ENCODE peak calls at places on chromosomes 12 and 14, in six cellular contexts. Q is mesenchymal stem cell, I is H9, H is neuronal stem cell, X is IMR-90, K is H1. Z is an unnamed sample.

GRCh38 chr14:97442363-97442762 is 645.2 kb downstream of the VRK1 start:
- DNase-seq in K (no peak), X (no peak), I (no peak), H (no peak), Q (no peak), Z (no peak)

GRCh38 chr12:40253936-40254335 is 29.1 kb downstream of the LRRK2 start:
- DNase-seq in H (no peak), I (no peak), K (no peak), Q (no peak), X (peak; percentile 58), Z (no peak)

GRCh38 chr12:104670439-104671406 is 214.0 kb downstream of the CHST11 start:
- DNase-seq in Q (peak; percentile 43), X (no peak), I (no peak), K (no peak), H (no peak), Z (peak; percentile 22)

GRCh38 chr12:123763093-123763492 is 992 bp downstream of the DNAH10 start:
- DNase-seq in H (no peak), Q (no peak), X (no peak), K (peak; percentile 79), I (peak; percentile 92), Z (peak; percentile 13)

GRCh38 chr12:15423629-15424028 is 101.3 kb downstream of the PTPRO start:
- DNase-seq in K (no peak), Q (no peak), H (no peak), X (no peak), I (no peak), Z (peak; percentile 6)

GRCh38 chr14:75661499-75661814 is 411 bp downstream of the TTLL5 start:
- DNase-seq in X (no peak), Q (no peak), I (no peak), K (no peak), H (no peak), Z (no peak)

GRCh38 chr14:54355698-54356097 is 41.1 kb upstream of the CDKN3 start:
- DNase-seq in H (no peak), X (no peak), K (no peak), Q (no peak), I (no peak), Z (no peak)

GRCh38 chr12:80659512-80660094 is 47.8 kb upstream of the MYF6 start:
- DNase-seq in I (no peak), X (peak; percentile 20), H (no peak), Q (no peak), K (no peak), Z (no peak)

GRCh38 chr12:127555071-127555470 is 711.9 kb upstream of the TMEM132C start:
- DNase-seq in H (no peak), K (no peak), Q (no peak), I (no peak), X (no peak), Z (no peak)

GRCh38 chr12:69900720-69901131 is 75.7 kb downstream of the MYRFL start:
- DNase-seq in H (peak; percentile 76), X (peak; percentile 54), K (peak; percentile 88), I (peak; percentile 74), Q (peak; percentile 66), Z (peak; percentile 86)

GRCh38 chr14:106378191-106378590 is 851.8 kb downstream of the TMEM121 start:
- DNase-seq in Q (no peak), I (no peak), X (no peak), H (no peak), K (no peak), Z (no peak)

GRCh38 chr14:74526854-74527585 is 33.5 kb downstream of the ISCA2 start:
- DNase-seq in I (peak; percentile 66), X (no peak), K (no peak), H (no peak), Q (no peak), Z (no peak)

GRCh38 chr12:1760566-1761382 is 59.6 kb upstream of the LRTM2 start:
- DNase-seq in K (no peak), H (no peak), X (peak; percentile 65), I (no peak), Q (peak; percentile 66), Z (peak; percentile 58)

GRCh38 chr12:121196902-121197301 is 13.0 kb upstream of the P2RX4 start:
- DNase-seq in I (no peak), Q (no peak), K (no peak), H (no peak), X (no peak), Z (peak; percentile 38)

GRCh38 chr12:15717940-15718567 is 71.1 kb downstream of the EPS8 start:
- DNase-seq in H (no peak), K (no peak), I (no peak), X (no peak), Q (no peak), Z (no peak)

DNA sequence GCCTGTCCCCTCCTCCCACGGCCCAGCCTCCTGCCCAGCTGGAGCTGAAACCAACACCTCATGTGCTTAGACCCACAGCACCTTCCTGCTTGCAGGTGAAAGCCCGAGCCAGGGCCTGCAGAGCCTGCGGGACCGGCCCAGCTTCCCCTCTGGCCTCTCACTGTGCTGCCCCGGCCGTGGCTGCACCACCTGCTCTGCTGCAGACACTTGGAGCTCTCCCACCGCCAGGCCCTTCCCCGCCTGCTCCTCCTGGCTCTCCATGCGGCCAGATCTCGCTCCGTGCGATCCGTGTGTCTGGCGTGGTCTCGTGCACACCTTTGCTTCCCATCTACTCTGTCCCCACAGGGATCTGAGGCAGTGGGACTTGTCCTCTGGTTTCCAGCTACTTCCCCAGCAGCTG is 72.2 kb upstream of the FBRSL1 start:
- DNase-seq in K (no peak), I (no peak), X (no peak), H (no peak), Q (no peak), Z (no peak)
- H3K14ac ChIP-seq in K (no peak overlapping the region), I (no peak overlapping the region), X (no peak overlapping the region), H (peak overlapping the region; percentile 39), Q (no peak overlapping the region), Z (no peak overlapping the region)

DNA sequence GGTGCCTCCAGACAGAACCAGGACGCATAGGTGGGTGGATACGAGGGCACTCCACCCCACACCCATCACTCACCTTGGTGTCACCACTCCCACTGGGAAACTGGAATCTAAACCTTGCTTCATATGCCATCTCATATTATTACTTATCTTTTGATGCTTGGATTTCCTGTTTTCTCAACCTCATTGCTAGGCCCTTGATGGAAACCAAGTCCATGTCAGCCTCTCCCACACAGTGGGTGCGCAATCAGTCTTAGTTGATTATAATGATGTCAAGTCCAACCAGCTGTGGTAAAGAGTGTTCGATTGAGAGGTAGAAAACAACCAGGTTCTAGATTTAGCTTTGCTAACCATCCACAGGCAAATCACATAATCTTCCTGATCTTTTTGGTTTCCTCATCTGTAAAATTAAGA is 584 bp upstream of the DDHD1 start:
- DNase-seq in X (no peak), K (no peak), H (no peak), I (no peak), Q (no peak), Z (no peak)
- H2AK5ac ChIP-seq in X (peak overlapping the region; percentile 32), K (no peak overlapping the region), H (no peak overlapping the region), I (no peak overlapping the region), Q (no peak overlapping the region), Z (no peak overlapping the region)

GRCh38 chr14:32394038-32394437 is 64.9 kb downstream of the AKAP6 start:
- DNase-seq in I (no peak), X (no peak), Q (no peak), K (no peak), H (no peak), Z (no peak)
- H3K14ac ChIP-seq in I (no peak overlapping the region), X (no peak overlapping the region), Q (no peak overlapping the region), K (no peak overlapping the region), H (no peak overlapping the region), Z (no peak overlapping the region)

DNA sequence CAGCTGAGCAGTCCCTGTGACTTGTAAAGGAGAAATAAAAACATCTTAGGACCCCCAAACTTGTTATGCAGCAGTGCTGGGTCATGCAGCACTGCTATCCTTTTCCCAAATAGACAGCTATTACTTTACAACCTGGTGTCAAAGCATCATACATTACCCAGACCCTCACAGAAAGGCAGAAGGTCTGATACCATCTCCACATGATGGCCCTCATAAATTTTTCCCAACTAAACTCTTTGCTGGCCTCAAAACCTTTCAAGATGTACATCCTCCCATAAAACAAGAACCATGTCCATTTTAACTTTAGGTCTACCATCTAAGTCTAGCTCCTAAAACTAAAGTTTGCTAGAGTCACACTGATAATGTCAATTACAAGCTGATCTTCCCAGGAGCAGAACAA is 8.7 kb upstream of the RESF1 start:
- DNase-seq in I (no peak), Q (no peak), K (no peak), X (no peak), H (no peak), Z (no peak)
- H2AK5ac ChIP-seq in I (no peak overlapping the region), Q (no peak overlapping the region), K (no peak overlapping the region), X (no peak overlapping the region), H (no peak overlapping the region), Z (no peak overlapping the region)

GRCh38 chr12:118016424-118017264 is at the start of gene RFC5:
- DNase-seq in H (peak; percentile 98), Q (peak; percentile 96), I (peak; percentile 100), X (peak; percentile 93), K (peak; percentile 99), Z (peak; percentile 99)
- H3K14ac ChIP-seq in H (peak within 1 kb of the TSS; percentile 60), Q (no peak within 1 kb of the TSS), I (peak within 1 kb of the TSS; percentile 90), X (peak within 1 kb of the TSS; percentile 61), K (no peak within 1 kb of the TSS), Z (peak within 1 kb of the TSS; percentile 89)

GRCh38 chr14:52852810-52853521 is 61.6 kb upstream of the GNPNAT1 start:
- DNase-seq in K (no peak), H (no peak), X (peak; percentile 20), Q (peak; percentile 43), I (no peak), Z (no peak)

GRCh38 chr14:52856139-52856538 is 64.7 kb upstream of the GNPNAT1 start:
- DNase-seq in X (no peak), K (no peak), Q (no peak), H (no peak), I (no peak), Z (peak; percentile 69)

GRCh38 chr14:52848626-52849025 is 57.2 kb upstream of the GNPNAT1 start:
- DNase-seq in Q (peak; percentile 75), X (no peak), H (no peak), K (no peak), I (no peak), Z (no peak)

GRCh38 chr14:52850520-52850919 is 59.1 kb upstream of the GNPNAT1 start:
- DNase-seq in Q (no peak), X (no peak), I (no peak), K (peak; percentile 30), H (no peak), Z (no peak)

DNA sequence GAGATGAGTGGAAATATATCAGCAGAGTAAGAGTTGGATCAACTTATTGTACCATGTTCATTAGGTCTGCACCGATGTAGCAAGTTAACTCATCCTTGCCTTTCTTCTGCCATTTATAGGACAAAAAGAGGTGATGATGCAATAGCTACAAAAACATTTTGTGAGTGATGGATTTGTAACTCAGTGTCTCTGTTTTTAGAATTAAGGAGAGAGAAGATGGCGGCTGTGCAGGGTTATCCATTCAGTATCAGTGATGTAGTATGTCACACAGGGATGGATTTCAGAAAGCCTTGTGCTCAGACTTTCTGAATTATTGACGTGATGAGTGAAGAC is 62.1 kb upstream of the GNPNAT1 start:
- DNase-seq in X (no peak), I (no peak), H (no peak), K (no peak), Q (no peak), Z (no peak)
- H2AK5ac ChIP-seq in X (no peak overlapping the region), I (no peak overlapping the region), H (no peak overlapping the region), K (no peak overlapping the region), Q (no peak overlapping the region), Z (no peak overlapping the region)

GRCh38 chr12:22880331-22880730 is 255.4 kb downstream of the ETNK1 start:
- DNase-seq in I (no peak), X (no peak), H (no peak), Q (no peak), K (no peak), Z (no peak)
- H3K14ac ChIP-seq in I (no peak overlapping the region), X (no peak overlapping the region), H (no peak overlapping the region), Q (no peak overlapping the region), K (no peak overlapping the region), Z (no peak overlapping the region)

Z was measured in trophoblast cell.